ENCODE peak calls at places on chromosomes 11 and 22, in six cellular contexts. O, S, T, I, A and W are unnamed samples.

GRCh38 chr11:60855726-60856633 is at the start of gene PTGDR2:
- DNase-seq in O (peak; percentile 39), A (no peak), I (no peak), S (no peak), T (peak; percentile 42), W (no peak)

GRCh38 chr11:120179071-120179672 is 31.7 kb upstream of the OAF start:
- DNase-seq in O (no peak), T (no peak), I (no peak), A (no peak), S (no peak), W (no peak)

GRCh38 chr22:39176673-39177455 is 24.4 kb upstream of the CBX7 start:
- DNase-seq in I (no peak), A (no peak), O (no peak), T (no peak), S (no peak), W (no peak)

GRCh38 chr11:122882809-122883681 is 486 bp downstream of the JHY start:
- DNase-seq in A (peak; percentile 83), T (no peak), O (peak; percentile 64), I (peak; percentile 61), S (peak; percentile 47), W (peak; percentile 48)

GRCh38 chr11:18775492-18776292 is 15.9 kb downstream of the PTPN5 start:
- DNase-seq in A (peak; percentile 79), O (peak; percentile 64), I (peak; percentile 85), T (peak; percentile 60), S (no peak), W (no peak)

GRCh38 chr11:20634044-20634443 is 34.6 kb downstream of the SLC6A5 start:
- DNase-seq in A (peak; percentile 15), S (no peak), T (peak; percentile 47), I (no peak), O (no peak), W (no peak)

GRCh38 chr22:39545310-39546063 is 12.9 kb upstream of the RPS19BP1 start:
- DNase-seq in A (no peak), S (no peak), T (peak; percentile 61), O (peak; percentile 69), I (no peak), W (no peak)

GRCh38 chr22:19820880-19821522 is 33.7 kb downstream of the GNB1L start:
- DNase-seq in I (no peak), O (no peak), T (no peak), A (no peak), S (no peak), W (no peak)

GRCh38 chr22:31561238-31561887 is 65.0 kb downstream of the SFI1 start:
- DNase-seq in A (peak; percentile 80), I (peak; percentile 86), T (peak; percentile 89), S (peak; percentile 60), O (peak; percentile 64), W (peak; percentile 37)

GRCh38 chr11:76856111-76856510 is 4.6 kb upstream of the ACER3 start:
- DNase-seq in S (no peak), I (no peak), T (peak; percentile 49), O (no peak), A (no peak), W (no peak)

GRCh38 chr11:17877886-17878285 is 135.0 kb downstream of the SERGEF start:
- DNase-seq in O (no peak), S (no peak), I (no peak), T (no peak), A (no peak), W (no peak)

GRCh38 chr11:1230456-1231395 is 7.9 kb downstream of the MUC5B start:
- DNase-seq in S (no peak), T (no peak), O (peak; percentile 48), I (no peak), A (no peak), W (no peak)

GRCh38 chr11:121152764-121153163 is 51.7 kb downstream of the TECTA start:
- DNase-seq in O (no peak), T (no peak), S (no peak), I (no peak), A (no peak), W (peak; percentile 2)

GRCh38 chr11:2837096-2837601 is 48.4 kb downstream of the CDKN1C start:
- DNase-seq in I (peak; percentile 76), O (peak; percentile 87), S (peak; percentile 82), A (peak; percentile 9), T (peak; percentile 42), W (no peak)

GRCh38 chr22:21867528-21868266 is at the start of gene MAPK1:
- DNase-seq in O (peak; percentile 96), I (peak; percentile 94), T (peak; percentile 92), S (peak; percentile 89), A (peak; percentile 77), W (peak; percentile 47)

GRCh38 chr11:74966651-74967050 is 17.6 kb downstream of the SPCS2 start:
- DNase-seq in T (no peak), I (no peak), S (no peak), O (no peak), A (peak; percentile 29), W (no peak)

GRCh38 chr11:64894070-64894811 is 15.8 kb upstream of the EHD1 start:
- DNase-seq in O (peak; percentile 94), S (peak; percentile 74), T (peak; percentile 76), I (peak; percentile 93), A (peak; percentile 83), W (no peak)

GRCh38 chr22:23243859-23244689 is 63.8 kb downstream of the BCR start:
- DNase-seq in O (peak; percentile 25), A (no peak), I (no peak), S (no peak), T (no peak), W (no peak)

GRCh38 chr11:102204174-102204573 is 93.9 kb downstream of the YAP1 start:
- DNase-seq in A (peak; percentile 58), I (no peak), O (no peak), S (no peak), T (no peak), W (peak; percentile 18)

GRCh38 chr11:35271031-35271430 is 132.1 kb downstream of the CD44 start:
- DNase-seq in A (no peak), I (no peak), T (no peak), O (no peak), S (no peak), W (no peak)

GRCh38 chr22:50527921-50528681 is 1.7 kb downstream of the TYMP start:
- DNase-seq in T (no peak), A (no peak), S (no peak), I (no peak), O (no peak), W (no peak)

GRCh38 chr22:43151251-43152000 is at the start of gene TSPO:
- DNase-seq in T (peak; percentile 59), O (peak; percentile 91), A (peak; percentile 39), I (peak; percentile 67), S (peak; percentile 80), W (peak; percentile 33)

GRCh38 chr11:65574963-65575567 is 788 bp upstream of the EHBP1L1 start:
- DNase-seq in A (peak; percentile 44), S (no peak), O (no peak), I (no peak), T (no peak), W (peak; percentile 54)

GRCh38 chr11:117039897-117040296 is 58.3 kb downstream of the SIK3 start:
- DNase-seq in T (no peak), O (no peak), I (no peak), A (peak; percentile 76), S (no peak), W (peak; percentile 38)

GRCh38 chr11:47254381-47254780 is 3.4 kb upstream of the NR1H3 start:
- DNase-seq in I (no peak), T (peak; percentile 31), S (peak; percentile 72), O (peak; percentile 65), A (no peak), W (no peak)

GRCh38 chr11:69215784-69216415 is 60.2 kb downstream of the SMIM38 start:
- DNase-seq in S (peak; percentile 14), T (no peak), I (peak; percentile 39), O (no peak), A (peak; percentile 65), W (peak; percentile 20)

GRCh38 chr11:91421586-91421985 is 803.0 kb upstream of the FAT3 start:
- DNase-seq in A (no peak), I (no peak), T (no peak), S (no peak), O (no peak), W (no peak)
- TF ChIP-seq CTCF in A (no peak), I (no peak), T (no peak), S (no peak), O (no peak), W (no peak)

GRCh38 chr22:48574776-48575566 is 1252.7 kb downstream of the BRD1 start:
- DNase-seq in T (peak; percentile 9), I (no peak), O (peak; percentile 51), S (no peak), A (no peak), W (no peak)
- TF ChIP-seq CTCF in T (no peak), I (no peak), O (no peak), S (no peak), A (no peak), W (peak; percentile 54)

DNA sequence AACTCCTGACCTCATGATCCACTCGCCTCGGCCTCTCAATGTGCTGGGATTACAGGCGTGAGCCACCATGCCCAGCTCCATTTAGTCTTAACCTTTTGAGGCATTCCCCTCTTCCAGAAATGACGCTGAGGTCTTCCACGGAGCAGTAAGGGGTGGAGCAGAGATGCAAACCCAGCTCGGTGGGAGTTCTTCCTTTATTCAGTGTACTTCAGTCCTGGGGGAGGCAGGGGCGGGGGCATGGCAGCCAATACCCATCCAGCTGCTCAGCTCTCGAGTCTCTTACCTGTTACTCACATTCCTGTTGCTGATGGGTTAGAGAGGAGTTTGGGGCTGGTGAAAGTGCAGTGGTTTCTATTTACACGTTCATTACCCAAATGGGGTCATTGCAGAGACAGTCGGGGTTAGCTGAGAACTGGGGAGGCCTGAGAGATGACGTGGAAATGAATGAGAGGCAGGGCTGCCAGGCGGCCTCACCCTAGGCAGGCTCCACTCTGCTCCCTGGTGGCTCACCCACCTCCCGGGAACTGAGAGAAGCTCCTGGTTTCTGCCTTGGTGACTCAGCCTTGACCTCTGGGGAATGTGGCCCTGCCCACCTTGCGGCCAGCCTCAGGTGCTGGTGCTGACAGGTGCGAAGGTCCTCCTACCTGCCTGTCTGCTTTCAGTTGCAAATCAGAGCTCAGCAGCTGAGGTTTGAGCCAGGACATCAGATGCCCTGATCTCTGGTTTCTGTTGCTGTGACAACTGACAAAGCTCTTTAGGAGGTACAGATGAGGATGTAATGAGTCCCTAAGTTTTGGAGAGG is 13.4 kb upstream of the ST14 start:
- DNase-seq in S (no peak), O (no peak), T (no peak), A (peak; percentile 99), I (peak; percentile 93), W (peak; percentile 95)
- TF ChIP-seq CTCF in S (no peak), O (no peak), T (peak; percentile 11), A (peak; percentile 77), I (no peak), W (peak; percentile 81)

GRCh38 chr22:37489994-37490393 is 3.8 kb upstream of the MFNG start:
- DNase-seq in T (no peak), O (no peak), A (no peak), S (no peak), I (no peak), W (no peak)

GRCh38 chr22:37488337-37489135 is 2.4 kb upstream of the MFNG start:
- DNase-seq in O (no peak), T (no peak), I (no peak), A (no peak), S (no peak), W (no peak)

GRCh38 chr22:37492428-37493344 is 6.5 kb upstream of the MFNG start:
- DNase-seq in S (no peak), A (peak; percentile 54), O (no peak), I (peak; percentile 52), T (peak; percentile 67), W (no peak)

GRCh38 chr22:37491559-37492427 is 5.6 kb upstream of the MFNG start:
- DNase-seq in A (no peak), T (no peak), I (no peak), S (no peak), O (no peak), W (no peak)

GRCh38 chr22:37491106-37491505 is 4.9 kb upstream of the MFNG start:
- DNase-seq in T (no peak), S (no peak), I (no peak), A (no peak), O (no peak), W (no peak)
- TF ChIP-seq CTCF in T (no peak), S (no peak), I (no peak), A (no peak), O (no peak), W (no peak)